ENCODE peak calls at places on chromosomes 2 and 18, in four cellular contexts. V is astrocyte of the spinal cord, N is ascending aorta, T is HFF-Myc. B is an unnamed sample.

GRCh38 chr2:45799679-45800381 is 148.4 kb downstream of the PRKCE start:
- DNase-seq in V (no peak), T (no peak), N (no peak), B (no peak)

GRCh38 chr2:48525269-48525943 is 4.5 kb upstream of the STON1 start:
- DNase-seq in V (no peak), N (no peak), T (no peak), B (no peak)

GRCh38 chr2:54657664-54658083 is 65.8 kb upstream of the EML6 start:
- DNase-seq in V (peak; percentile 50), N (no peak), T (no peak), B (no peak)

GRCh38 chr18:32010124-32010745 is 8.4 kb upstream of the RNF125 start:
- DNase-seq in T (no peak), V (no peak), N (no peak), B (no peak)

GRCh38 chr2:231780123-231780908 is 766 bp downstream of the PDE6D start:
- DNase-seq in N (no peak), T (no peak), V (peak; percentile 29), B (no peak)

GRCh38 chr2:240231838-240232244 is 91.4 kb upstream of the OTOS start:
- DNase-seq in N (no peak), V (no peak), T (no peak), B (peak; percentile 15)

GRCh38 chr18:23627325-23627724 is 35.4 kb downstream of the ANKRD29 start:
- DNase-seq in T (peak; percentile 84), V (peak; percentile 88), N (no peak), B (no peak)

GRCh38 chr2:239390546-239391285 is 10.1 kb downstream of the HDAC4 start:
- DNase-seq in V (no peak), T (no peak), N (no peak), B (no peak)

GRCh38 chr18:489244-490023 is 11.1 kb downstream of the COLEC12 start:
- DNase-seq in T (no peak), V (peak; percentile 57), N (no peak), B (no peak)

GRCh38 chr18:21109936-21110666 is 1.5 kb downstream of the ROCK1 start:
- DNase-seq in N (no peak), T (no peak), V (no peak), B (no peak)

GRCh38 chr2:10186868-10187535 is 64.5 kb downstream of the RRM2 start:
- DNase-seq in N (no peak), V (no peak), T (no peak), B (no peak)

GRCh38 chr2:208360259-208361076 is 46.1 kb upstream of the PTH2R start:
- DNase-seq in N (no peak), T (no peak), V (no peak), B (no peak)

GRCh38 chr2:111957872-111958354 is 59.5 kb downstream of the MERTK start:
- DNase-seq in V (no peak), N (no peak), T (no peak), B (no peak)

GRCh38 chr2:224712346-224712745 is 3.8 kb downstream of the CCDC195 start:
- DNase-seq in N (no peak), T (no peak), V (no peak), B (no peak)

GRCh38 chr18:3384664-3385189 is 65.2 kb upstream of the TGIF1 start:
- DNase-seq in N (no peak), T (no peak), V (no peak), B (no peak)

GRCh38 chr2:28511871-28512606 is 16.2 kb downstream of the PLB1 start:
- DNase-seq in V (no peak), T (no peak), N (no peak), B (no peak)

GRCh38 chr2:196538189-196538588 is 101.3 kb upstream of the CCDC150 start:
- DNase-seq in V (no peak), N (no peak), T (no peak), B (no peak)

GRCh38 chr2:32522770-32523169 is 105.1 kb upstream of the TTC27 start:
- DNase-seq in N (no peak), T (no peak), V (no peak), B (no peak)

GRCh38 chr2:109707281-109708147 is 86.6 kb upstream of the RGPD5 start:
- DNase-seq in T (no peak), V (no peak), N (no peak), B (no peak)

GRCh38 chr2:239269959-239270358 is 130.9 kb downstream of the HDAC4 start:
- DNase-seq in N (no peak), V (no peak), T (no peak), B (peak; percentile 20)

GRCh38 chr2:219997341-219997851 is 370.0 kb downstream of the SLC4A3 start:
- DNase-seq in T (no peak), V (peak; percentile 55), N (no peak), B (peak; percentile 41)

GRCh38 chr2:152103271-152103670 is 4.4 kb upstream of the CACNB4 start:
- DNase-seq in V (no peak), N (no peak), T (no peak), B (no peak)

GRCh38 chr18:31230495-31230894 is 67.8 kb upstream of the DSC1 start:
- DNase-seq in V (peak; percentile 75), T (no peak), N (no peak), B (no peak)

GRCh38 chr2:133418671-133419070 is 149.6 kb downstream of the NCKAP5 start:
- DNase-seq in V (no peak), N (no peak), T (no peak), B (no peak)

GRCh38 chr2:240930096-240930630 is 24.0 kb downstream of the CROCC2 start:
- DNase-seq in N (no peak), T (no peak), V (no peak), B (no peak)

GRCh38 chr2:128563348-128563687 is 244.7 kb upstream of the HS6ST1 start:
- DNase-seq in V (peak; percentile 91), T (peak; percentile 41), N (peak; percentile 54), B (no peak)

GRCh38 chr18:39600894-39601293 is 2035.3 kb upstream of the CELF4 start:
- DNase-seq in N (no peak), T (no peak), V (no peak), B (no peak)

GRCh38 chr2:85169581-85169980 is 36.4 kb downstream of the TCF7L1 start:
- DNase-seq in N (no peak), V (no peak), T (no peak), B (no peak)

GRCh38 chr18:11883153-11883552 is 25.0 kb downstream of the MPPE1 start:
- DNase-seq in V (no peak), T (no peak), N (no peak), B (no peak)

GRCh38 chr2:153939124-153939796 is 67.5 kb downstream of the GALNT13 start:
- DNase-seq in T (no peak), V (no peak), N (no peak), B (no peak)

GRCh38 chr2:187422277-187422676 is 25.8 kb downstream of the CALCRL start:
- DNase-seq in N (no peak), V (no peak), T (no peak), B (no peak)

DNA sequence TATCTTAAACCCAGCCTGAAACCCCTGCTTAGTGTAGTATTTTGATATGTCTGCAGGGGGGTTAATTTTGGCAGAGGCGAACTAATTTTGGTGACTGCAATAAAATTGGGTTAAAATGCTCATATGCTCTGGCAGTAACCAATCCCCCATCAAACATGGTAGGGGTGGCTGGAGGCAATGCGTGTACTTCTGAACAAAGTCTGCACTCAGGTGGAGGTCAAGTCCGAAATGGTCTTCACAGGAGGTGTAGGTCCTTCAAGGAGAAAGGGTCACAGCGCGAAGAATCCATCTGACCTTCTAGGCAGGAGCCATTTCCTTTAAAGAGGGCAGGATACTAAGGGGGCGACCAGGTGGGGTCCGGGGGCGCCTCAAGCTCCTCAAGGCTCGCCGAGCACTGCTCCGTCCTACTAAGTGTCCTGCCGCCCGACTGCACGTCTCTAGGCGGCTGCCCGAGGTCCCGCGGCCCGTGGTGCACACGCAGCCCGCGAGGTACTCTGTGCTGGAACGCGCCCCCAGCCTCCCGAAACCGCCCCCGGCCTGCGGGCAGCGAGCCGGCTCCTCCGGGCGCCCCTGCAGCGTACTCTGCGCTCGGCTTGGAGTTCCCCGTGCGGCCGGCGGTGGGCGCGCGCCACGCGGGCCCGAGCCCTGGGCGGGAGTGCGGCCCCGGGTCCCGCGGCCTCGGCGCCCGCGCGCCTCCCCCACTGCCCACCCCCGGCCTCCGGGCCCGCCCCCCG is 1.7 kb upstream of the LDLRAD4 start:
- DNase-seq in N (no peak), V (no peak), T (no peak), B (no peak)
- TF ChIP-seq CTCF in N (peak; percentile 41), V (peak; percentile 29), T (no peak), B (no peak)

GRCh38 chr2:42270757-42271156 is 90.3 kb downstream of the COX7A2L start:
- DNase-seq in T (no peak), N (no peak), V (no peak), B (no peak)

GRCh38 chr2:42266236-42266635 is 94.8 kb downstream of the COX7A2L start:
- DNase-seq in T (no peak), V (no peak), N (no peak), B (no peak)

GRCh38 chr2:42268528-42269151 is 92.4 kb downstream of the COX7A2L start:
- DNase-seq in V (no peak), T (no peak), N (no peak), B (no peak)

GRCh38 chr2:42261531-42262195 is 92.5 kb downstream of the EML4 start:
- DNase-seq in V (no peak), T (no peak), N (no peak), B (no peak)

DNA sequence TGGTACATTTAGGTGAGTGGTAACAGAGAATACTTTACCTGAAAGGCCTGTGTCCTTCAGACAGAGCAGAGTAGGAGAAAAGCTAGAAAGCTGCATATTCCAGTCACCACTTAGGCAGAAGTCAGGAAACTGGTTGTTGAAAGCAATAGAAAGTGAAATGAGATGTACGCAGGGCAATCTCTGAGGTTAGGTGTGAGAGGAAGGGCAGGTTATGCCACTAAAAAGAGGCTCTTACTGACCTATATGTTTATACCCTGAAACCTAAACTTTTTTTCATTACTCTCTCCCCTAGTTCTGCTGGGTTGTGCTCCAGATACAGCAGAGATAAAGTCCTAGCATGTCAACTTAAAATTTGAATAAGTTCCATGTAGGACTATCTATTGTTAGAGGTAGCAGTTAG is 93.5 kb downstream of the COX7A2L start:
- DNase-seq in N (no peak), T (no peak), V (no peak), B (no peak)
- TF ChIP-seq CTCF in N (no peak), T (no peak), V (no peak), B (no peak)

GRCh38 chr2:238104521-238105311 is 4.6 kb downstream of the ESPNL start:
- DNase-seq in N (no peak), T (no peak), V (no peak), B (no peak)
- TF ChIP-seq CTCF in N (no peak), T (no peak), V (no peak), B (no peak)

GRCh38 chr18:62715829-62716678 is 713 bp downstream of the PHLPP1 start:
- DNase-seq in V (peak; percentile 68), N (no peak), T (no peak), B (no peak)
- TF ChIP-seq CTCF in V (no peak), N (no peak), T (no peak), B (no peak)

GRCh38 chr2:31434911-31435310 is 20.4 kb upstream of the XDH start:
- DNase-seq in T (no peak), N (no peak), V (no peak), B (no peak)
- TF ChIP-seq CTCF in T (peak; percentile 15), N (peak; percentile 6), V (peak; percentile 37), B (no peak)

DNA sequence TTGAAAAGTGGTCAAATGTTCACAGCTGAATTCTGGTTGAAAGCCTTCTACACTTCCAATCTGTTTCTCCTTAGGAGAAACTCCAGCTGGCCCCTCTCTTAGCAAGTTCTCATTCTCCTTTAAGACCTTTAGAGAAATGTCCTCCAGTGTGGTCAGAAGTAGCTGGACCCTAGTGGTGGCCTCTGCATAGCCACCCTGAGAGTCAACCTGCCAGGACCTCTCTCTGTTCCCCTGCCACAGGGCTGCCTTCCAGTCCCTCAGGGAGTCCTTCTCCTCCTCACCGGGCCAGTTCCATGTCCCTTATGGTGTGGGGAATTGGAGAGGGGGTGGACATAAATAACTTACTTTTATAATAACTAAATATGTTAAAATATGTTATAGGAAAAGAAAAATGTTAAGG is 200.9 kb upstream of the PKDCC start:
- DNase-seq in V (no peak), T (no peak), N (no peak), B (no peak)
- TF ChIP-seq CTCF in V (no peak), T (no peak), N (no peak), B (no peak)